ENCODE peak calls at places on chromosomes 12 and 14, in four cellular contexts. E, R, T and Z are unnamed samples.

GRCh38 chr12:5745251-5745888 is 199.7 kb downstream of the ANO2 start:
- DNase-seq in E (peak), R (peak), T (peak), Z (peak)

GRCh38 chr12:96719671-96720362 is 187.2 kb upstream of the NEDD1 start:
- DNase-seq in E (no peak), R (no peak), T (no peak), Z (no peak)

GRCh38 chr12:122902854-122903703 is 7.2 kb upstream of the VPS37B start:
- DNase-seq in E (no peak), R (no peak), T (no peak), Z (no peak)

GRCh38 chr12:81863406-81863805 is 104.3 kb upstream of the PPFIA2 start:
- DNase-seq in E (peak), R (no peak), T (no peak), Z (no peak)

GRCh38 chr14:62373889-62374394 is 611.7 kb downstream of the SNAPC1 start:
- DNase-seq in E (no peak), R (no peak), T (no peak), Z (no peak)

GRCh38 chr12:81758421-81759214 is 532 bp downstream of the PPFIA2 start:
- DNase-seq in E (no peak), R (no peak), T (no peak), Z (no peak)

GRCh38 chr12:76037130-76038105 is 5.8 kb upstream of the PHLDA1 start:
- DNase-seq in E (no peak), R (no peak), T (no peak), Z (no peak)

GRCh38 chr12:132615579-132616066 is 3.0 kb upstream of the P2RX2 start:
- DNase-seq in E (no peak), R (no peak), T (no peak), Z (no peak)

GRCh38 chr12:100557357-100557756 is 16.1 kb upstream of the GAS2L3 start:
- DNase-seq in E (no peak), R (no peak), T (no peak), Z (no peak)

GRCh38 chr12:54028324-54029201 is at the start of gene HOXC6:
- DNase-seq in E (no peak), R (no peak), T (no peak), Z (no peak)

GRCh38 chr14:102554835-102555819 is 37.3 kb upstream of the RCOR1 start:
- DNase-seq in E (no peak), R (peak), T (peak), Z (peak)

GRCh38 chr14:23443411-23443812 is 8.0 kb upstream of the MYH7 start:
- DNase-seq in E (no peak), R (no peak), T (no peak), Z (no peak)

GRCh38 chr12:27619308-27619707 is 76.9 kb upstream of the REP15 start:
- DNase-seq in E (no peak), R (no peak), T (no peak), Z (no peak)

GRCh38 chr14:55125403-55125802 is 3.6 kb upstream of the LGALS3 start:
- DNase-seq in E (no peak), R (no peak), T (no peak), Z (peak)

GRCh38 chr12:24630446-24630845 is 318.5 kb downstream of the BCAT1 start:
- DNase-seq in E (no peak), R (no peak), T (no peak), Z (no peak)

GRCh38 chr14:95609398-95609990 is 74.6 kb downstream of the GLRX5 start:
- DNase-seq in E (no peak), R (no peak), T (peak), Z (no peak)

GRCh38 chr12:104632724-104633181 is 176.0 kb downstream of the CHST11 start:
- DNase-seq in E (no peak), R (no peak), T (no peak), Z (no peak)

GRCh38 chr12:55142896-55143870 is 17.0 kb downstream of the OR9K2 start:
- DNase-seq in E (peak), R (peak), T (peak), Z (no peak)

GRCh38 chr14:94367347-94367746 is 21.1 kb downstream of the SERPINA1 start:
- DNase-seq in E (no peak), R (no peak), T (no peak), Z (no peak)

GRCh38 chr12:100755186-100755585 is 39.4 kb upstream of the ANO4 start:
- DNase-seq in E (no peak), R (no peak), T (no peak), Z (no peak)

DNA sequence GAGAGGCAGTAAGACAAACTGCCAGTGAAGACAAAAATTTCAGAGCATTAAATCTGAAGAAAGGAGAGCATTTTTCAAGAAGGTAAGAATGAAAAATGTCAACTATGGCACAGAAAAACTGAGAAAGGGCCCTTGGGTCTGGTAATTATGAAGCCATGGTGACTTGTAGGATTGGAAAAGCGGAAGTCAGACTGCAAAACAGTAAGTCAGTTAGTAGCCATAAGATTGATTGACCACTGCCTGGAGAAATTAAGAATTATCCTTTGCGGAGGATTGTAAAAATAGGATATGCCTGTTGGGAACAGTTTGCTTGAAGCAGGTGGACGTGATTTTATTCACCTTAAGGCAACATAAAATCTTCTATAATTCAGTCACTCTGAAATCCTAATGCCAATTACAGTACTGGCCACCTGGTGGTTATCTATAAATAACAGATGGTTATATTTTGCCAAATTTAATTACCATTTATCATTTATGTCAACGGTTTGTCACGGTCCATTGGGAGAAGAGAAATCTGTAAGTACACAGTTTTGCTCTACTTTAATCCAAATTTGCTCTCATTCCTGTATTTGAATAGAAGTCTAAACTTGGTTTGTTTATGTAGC is 127.1 kb upstream of the CNTN1 start:
- DNase-seq in E (no peak), R (no peak), T (no peak), Z (no peak)
- TF ChIP-seq CTCF in E (no peak), R (no peak), T (no peak), Z (no peak)

DNA sequence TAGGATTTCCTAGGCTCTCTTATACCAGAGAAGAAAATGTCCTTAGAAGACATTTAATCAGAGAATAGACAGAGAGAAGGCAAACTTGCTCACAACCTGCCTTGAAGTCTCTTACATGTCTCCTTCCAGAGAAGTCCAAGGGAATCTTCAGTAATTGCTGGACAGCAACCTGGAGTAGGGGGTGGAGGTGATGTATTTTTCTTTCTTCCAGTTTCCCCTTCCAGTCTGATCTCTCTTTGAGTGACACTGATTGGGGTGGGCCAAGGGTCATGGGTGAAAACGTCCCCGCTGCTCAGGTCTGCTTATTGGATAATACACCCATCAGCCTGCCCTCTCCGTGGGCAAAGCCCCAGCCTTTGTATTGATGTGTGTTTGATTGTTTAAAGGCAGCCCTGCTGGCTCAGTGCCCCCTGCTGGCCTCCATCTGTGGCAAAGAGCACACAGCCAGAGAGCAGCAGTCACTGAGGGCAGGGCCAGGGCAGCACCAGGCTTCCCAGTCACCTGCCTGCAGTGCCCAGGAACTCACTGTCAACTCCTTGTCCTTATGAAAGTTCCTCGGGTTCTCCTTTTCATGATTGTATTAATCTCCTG is 35.7 kb upstream of the ATP2A2 start:
- DNase-seq in E (no peak), R (peak), T (peak), Z (peak)
- TF ChIP-seq CTCF in E (peak), R (no peak), T (peak), Z (peak)

GRCh38 chr14:20247651-20248246 is 8.7 kb downstream of the OR11H4 start:
- DNase-seq in E (no peak), R (no peak), T (no peak), Z (no peak)
- TF ChIP-seq CTCF in E (peak), R (peak), T (no peak), Z (no peak)

GRCh38 chr12:21113266-21113665 is 17.7 kb upstream of the SLCO1B1 start:
- DNase-seq in E (no peak), R (no peak), T (no peak), Z (no peak)
- TF ChIP-seq CTCF in E (no peak), R (no peak), T (no peak), Z (no peak)

GRCh38 chr14:69741055-69741454 is 25.9 kb upstream of the SRSF5 start:
- DNase-seq in E (no peak), R (no peak), T (no peak), Z (no peak)
- TF ChIP-seq CTCF in E (no peak), R (no peak), T (no peak), Z (no peak)